ENCODE peak calls at places on chromosomes 3 and 15, in ten cellular contexts. Q is GM04504, C is activated T-helper 1 cell treated with Interleukin-2 at 50 U/mL for 16 hours, J is IMR-90, E is uterus, X is non-pigmented ciliary epithelial cell, A is iris pigment epithelial cell, U is AG20443, V is NCI-H2171, B is AG09309. K is an unnamed sample.

GRCh38 chr15:66751579-66751978 is 49.5 kb downstream of the SMAD6 start:
- DNase-seq in E (no peak), X (no peak), V (no peak), U (no peak), J (no peak), A (no peak), B (no peak), Q (no peak), C (no peak), K (no peak)

GRCh38 chr3:39275963-39276593 is 3.8 kb downstream of the CX3CR1 start:
- DNase-seq in C (no peak), E (no peak), B (no peak), J (no peak), X (no peak), A (no peak), U (no peak), V (no peak), Q (no peak), K (no peak)

GRCh38 chr3:171838218-171838720 is 4.9 kb upstream of the TMEM212 start:
- DNase-seq in Q (peak), E (peak), C (no peak), J (peak), V (no peak), U (peak), A (peak), B (no peak), X (no peak), K (peak)

GRCh38 chr15:90889736-90890456 is 5.6 kb downstream of the FES start:
- DNase-seq in Q (no peak), E (no peak), X (no peak), J (no peak), A (no peak), C (no peak), B (no peak), V (no peak), U (no peak), K (peak)

GRCh38 chr15:42734076-42734672 is 2.8 kb downstream of the CDAN1 start:
- DNase-seq in C (no peak), J (no peak), V (no peak), X (no peak), E (no peak), B (no peak), U (no peak), Q (no peak), A (no peak), K (no peak)

GRCh38 chr15:40955930-40956542 is 2.8 kb downstream of the CHAC1 start:
- DNase-seq in V (no peak), J (peak), Q (no peak), C (no peak), A (peak), X (no peak), E (no peak), U (no peak), B (no peak), K (peak)

GRCh38 chr3:152298393-152299242 is 29.9 kb downstream of the MBNL1 start:
- DNase-seq in E (peak), J (peak), X (peak), B (peak), U (peak), V (peak), A (peak), Q (peak), C (no peak), K (peak)

GRCh38 chr3:190631295-190631694 is 117.4 kb downstream of the IL1RAP start:
- DNase-seq in A (no peak), U (no peak), J (no peak), V (no peak), B (no peak), E (no peak), Q (no peak), X (no peak), C (no peak), K (no peak)

GRCh38 chr15:65379986-65380385 is 2.2 kb upstream of the IGDCC3 start:
- DNase-seq in U (no peak), A (no peak), J (no peak), E (no peak), X (no peak), B (no peak), C (no peak), V (no peak), Q (no peak), K (no peak)

GRCh38 chr3:64187065-64187959 is 38.0 kb downstream of the PRICKLE2 start:
- DNase-seq in V (no peak), C (no peak), J (peak), X (peak), Q (peak), E (peak), B (peak), U (peak), A (peak), K (peak)

GRCh38 chr3:177445591-177445990 is 248.3 kb upstream of the TBL1XR1 start:
- DNase-seq in A (no peak), X (no peak), E (no peak), U (no peak), C (no peak), Q (no peak), B (no peak), J (no peak), V (no peak), K (no peak)

GRCh38 chr3:151169700-151170224 is 33.3 kb downstream of the GPR171 start:
- DNase-seq in V (no peak), B (no peak), J (no peak), E (no peak), U (peak), C (no peak), X (no peak), A (no peak), Q (no peak), K (no peak)

GRCh38 chr15:55917881-55918296 is 75.5 kb downstream of the NEDD4 start:
- DNase-seq in C (no peak), A (peak), X (peak), V (peak), E (peak), J (peak), B (peak), Q (peak), U (peak), K (peak)

GRCh38 chr3:16309558-16309957 is 44.5 kb downstream of the OXNAD1 start:
- DNase-seq in E (no peak), Q (no peak), A (peak), X (peak), U (no peak), J (peak), C (no peak), B (no peak), V (no peak), K (no peak)

GRCh38 chr3:24485511-24485910 is 9.1 kb downstream of the THRB start:
- DNase-seq in V (no peak), Q (no peak), U (peak), X (no peak), E (no peak), J (no peak), B (no peak), C (no peak), A (no peak), K (no peak)

GRCh38 chr3:37279226-37279625 is 104.8 kb upstream of the LRRFIP2 start:
- DNase-seq in X (no peak), C (no peak), A (no peak), E (no peak), J (peak), U (peak), Q (peak), V (peak), B (no peak), K (no peak)

GRCh38 chr15:88604381-88604951 is 16.7 kb upstream of the AEN start:
- DNase-seq in X (no peak), A (no peak), J (no peak), B (no peak), V (no peak), E (no peak), C (no peak), Q (no peak), U (no peak), K (no peak)

GRCh38 chr3:157807286-157807685 is 298.9 kb downstream of the SHOX2 start:
- DNase-seq in U (peak), X (no peak), E (no peak), Q (no peak), C (no peak), V (no peak), J (peak), A (peak), B (no peak), K (no peak)

GRCh38 chr3:179146911-179147570 is 1.1 kb upstream of the PIK3CA start:
- DNase-seq in E (peak), J (peak), A (peak), V (peak), C (no peak), B (peak), X (no peak), Q (peak), U (peak), K (peak)